ENCODE peak calls at places on chromosomes 7 and 10, in eight cellular contexts. I, F, B, M, O, G, D and J are unnamed samples.

GRCh38 chr7:159015081-159015893 is 129.4 kb downstream of the VIPR2 start:
- DNase-seq in I (no peak), F (no peak), B (peak; percentile 55), M (no peak), O (no peak), G (no peak), D (no peak), J (no peak)

GRCh38 chr10:114259825-114260224 is 20.8 kb downstream of the VWA2 start:
- DNase-seq in I (no peak), F (no peak), B (no peak), M (no peak), O (no peak), G (peak; percentile 52), D (no peak), J (no peak)

GRCh38 chr7:111730476-111731300 is 168.4 kb upstream of the IMMP2L start:
- DNase-seq in I (no peak), F (no peak), B (no peak), M (no peak), O (no peak), G (no peak), D (no peak), J (no peak)

GRCh38 chr10:97731346-97732051 is 5.4 kb upstream of the ZFYVE27 start:
- DNase-seq in I (peak; percentile 42), F (no peak), B (peak; percentile 74), M (peak; percentile 65), O (peak; percentile 14), G (peak; percentile 49), D (peak; percentile 35), J (no peak)

GRCh38 chr7:103752995-103753394 is 236.5 kb downstream of the RELN start:
- DNase-seq in I (no peak), F (no peak), B (no peak), M (no peak), O (no peak), G (no peak), D (no peak), J (no peak)

GRCh38 chr10:7634142-7634894 is 32.4 kb downstream of the ITIH5 start:
- DNase-seq in I (no peak), F (no peak), B (no peak), M (no peak), O (no peak), G (no peak), D (no peak), J (no peak)

GRCh38 chr10:96306516-96306915 is 2.3 kb downstream of the DNTT start:
- DNase-seq in I (no peak), F (no peak), B (no peak), M (peak; percentile 15), O (no peak), G (no peak), D (no peak), J (no peak)

GRCh38 chr7:116524609-116525297 is at the start of gene CAV1:
- DNase-seq in I (peak; percentile 27), F (peak; percentile 9), B (peak; percentile 65), M (peak; percentile 46), O (peak; percentile 7), G (peak; percentile 79), D (no peak), J (no peak)

GRCh38 chr10:3477683-3478082 is 305.1 kb upstream of the PITRM1 start:
- DNase-seq in I (no peak), F (no peak), B (no peak), M (no peak), O (no peak), G (no peak), D (no peak), J (no peak)

GRCh38 chr7:39084344-39084743 is 106.6 kb downstream of the POU6F2 start:
- DNase-seq in I (no peak), F (no peak), B (no peak), M (no peak), O (peak; percentile 77), G (no peak), D (no peak), J (no peak)